ENCODE peak calls at places on chromosome 13, in four cellular contexts. F is K562, Y is A549, N is HepG2. U is an unnamed sample.

GRCh38 chr13:34943675-34944634 is 1.9 kb downstream of the NBEA start:
- DNase-seq in N (no peak), Y (no peak), F (no peak), U (no peak)

GRCh38 chr13:100636441-100636840 is 38.2 kb downstream of the TMTC4 start:
- DNase-seq in N (no peak), F (no peak), Y (no peak), U (no peak)

GRCh38 chr13:31056650-31057275 is 104.9 kb downstream of the HSPH1 start:
- DNase-seq in Y (no peak), F (no peak), N (no peak), U (no peak)

GRCh38 chr13:34430294-34430693 is 511.8 kb upstream of the NBEA start:
- DNase-seq in Y (no peak), F (no peak), N (no peak), U (no peak)

GRCh38 chr13:113211774-113212173 is 2.4 kb downstream of the CUL4A start:
- DNase-seq in F (no peak), Y (peak; percentile 57), N (peak; percentile 51), U (no peak)

GRCh38 chr13:97295279-97296182 is 73.4 kb downstream of the MBNL2 start:
- DNase-seq in Y (peak; percentile 63), N (no peak), F (peak; percentile 14), U (no peak)

GRCh38 chr13:64925284-64925683 is 2304.9 kb downstream of the PCDH9 start:
- DNase-seq in Y (no peak), N (no peak), F (no peak), U (no peak)

GRCh38 chr13:19959141-19959830 is 759 bp downstream of the ZMYM2 start:
- DNase-seq in N (peak; percentile 27), F (peak; percentile 30), Y (peak; percentile 35), U (no peak)

GRCh38 chr13:39602614-39603366 is at the start of gene LHFPL6:
- DNase-seq in Y (peak; percentile 48), F (peak; percentile 7), N (peak; percentile 3), U (no peak)

GRCh38 chr13:110605132-110605531 is 10.2 kb upstream of the NAXD start:
- DNase-seq in N (no peak), F (no peak), Y (no peak), U (no peak)

GRCh38 chr13:110610955-110611595 is 4.3 kb upstream of the NAXD start:
- DNase-seq in F (no peak), N (no peak), Y (no peak), U (peak; percentile 63)

GRCh38 chr13:110607675-110608224 is 7.6 kb upstream of the NAXD start:
- DNase-seq in Y (no peak), N (no peak), F (no peak), U (no peak)
- TF ChIP-seq CHD4 in Y (no peak), N (no peak), F (no peak), U (no peak)

GRCh38 chr13:101681834-101682233 is 229.4 kb downstream of the ITGBL1 start:
- DNase-seq in Y (no peak), F (no peak), N (no peak), U (no peak)
- TF ChIP-seq CHD4 in Y (no peak), F (no peak), N (no peak), U (no peak)

GRCh38 chr13:36258831-36259230 is 38.8 kb downstream of the CCDC169 start:
- DNase-seq in Y (no peak), F (no peak), N (no peak), U (no peak)
- TF ChIP-seq CHD4 in Y (no peak), F (no peak), N (no peak), U (no peak)

GRCh38 chr13:50129923-50130685 is 114.9 kb downstream of the KCNRG start:
- DNase-seq in Y (peak; percentile 22), F (no peak), N (no peak), U (no peak)

GRCh38 chr13:50130686-50131051 is 115.4 kb downstream of the KCNRG start:
- DNase-seq in F (no peak), Y (peak; percentile 28), N (no peak), U (no peak)

GRCh38 chr13:50127726-50128291 is 112.6 kb downstream of the KCNRG start:
- DNase-seq in F (no peak), N (no peak), Y (no peak), U (no peak)

GRCh38 chr13:50128406-50129048 is 113.3 kb downstream of the KCNRG start:
- DNase-seq in N (no peak), F (no peak), Y (no peak), U (no peak)

GRCh38 chr13:50129065-50129922 is 114.0 kb downstream of the KCNRG start:
- DNase-seq in F (no peak), N (no peak), Y (no peak), U (no peak)
- TF ChIP-seq CHD4 in F (no peak), N (no peak), Y (no peak), U (no peak)

GRCh38 chr13:42835012-42835411 is 53.6 kb downstream of the FAM216B start:
- DNase-seq in F (no peak), Y (no peak), N (no peak), U (no peak)

GRCh38 chr13:42836930-42837329 is 55.5 kb downstream of the FAM216B start:
- DNase-seq in F (no peak), Y (peak; percentile 9), N (no peak), U (no peak)

DNA sequence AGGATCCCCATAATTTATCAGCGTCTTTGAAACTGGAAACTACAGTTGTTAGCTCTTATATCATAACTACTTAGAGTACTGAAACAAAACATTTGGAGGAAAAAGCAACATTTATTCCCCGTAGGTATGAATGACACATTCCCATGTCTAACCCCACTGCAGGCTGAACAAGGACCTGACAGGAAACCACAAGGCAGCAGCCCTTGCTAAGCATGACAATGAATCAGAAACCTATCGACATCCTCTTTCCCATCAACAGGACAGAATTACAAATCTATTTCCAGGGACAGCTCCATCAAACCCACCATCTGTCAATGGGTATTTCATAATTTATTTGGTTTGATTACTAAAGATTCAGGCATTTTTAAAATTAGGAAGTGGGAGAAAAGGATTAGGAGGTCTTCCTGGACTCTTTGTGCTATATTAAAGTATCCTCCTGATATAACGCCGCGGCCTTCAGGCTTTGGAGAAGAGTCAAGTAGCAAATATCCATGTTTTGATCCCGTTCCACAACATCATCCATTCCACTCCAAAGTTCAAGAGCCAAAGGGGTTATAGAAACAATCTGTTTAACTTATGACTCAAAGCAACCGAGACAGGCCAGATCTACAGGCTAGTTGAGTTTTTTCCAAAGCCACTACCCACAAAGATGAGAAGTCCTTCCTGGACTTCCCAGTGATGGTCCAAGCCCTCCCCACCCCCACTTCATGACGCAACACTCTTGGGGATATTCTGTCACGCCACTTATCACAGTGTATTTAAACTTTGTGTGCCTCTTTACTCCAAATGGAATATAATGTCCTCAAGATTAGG is 51.2 kb downstream of the FAM216B start:
- DNase-seq in Y (no peak), F (no peak), N (peak; percentile 20), U (no peak)
- TF ChIP-seq CHD4 in Y (no peak), F (no peak), N (no peak), U (no peak)

GRCh38 chr13:46213242-46213641 is 1.5 kb downstream of the LRRC63 start:
- DNase-seq in F (no peak), N (no peak), Y (no peak), U (no peak)

GRCh38 chr13:46211521-46212351 is at the start of gene LRRC63:
- DNase-seq in N (no peak), Y (peak; percentile 69), F (peak; percentile 67), U (no peak)

GRCh38 chr13:46210362-46211083 is 1.2 kb upstream of the LRRC63 start:
- DNase-seq in Y (no peak), N (no peak), F (no peak), U (no peak)

GRCh38 chr13:46207828-46208227 is 3.9 kb upstream of the LRRC63 start:
- DNase-seq in Y (no peak), N (no peak), F (no peak), U (no peak)

GRCh38 chr13:46211116-46211515 is 612 bp upstream of the LRRC63 start:
- DNase-seq in Y (peak; percentile 10), F (peak; percentile 15), N (no peak), U (no peak)
- TF ChIP-seq CHD4 in Y (no peak), F (no peak), N (no peak), U (no peak)

DNA sequence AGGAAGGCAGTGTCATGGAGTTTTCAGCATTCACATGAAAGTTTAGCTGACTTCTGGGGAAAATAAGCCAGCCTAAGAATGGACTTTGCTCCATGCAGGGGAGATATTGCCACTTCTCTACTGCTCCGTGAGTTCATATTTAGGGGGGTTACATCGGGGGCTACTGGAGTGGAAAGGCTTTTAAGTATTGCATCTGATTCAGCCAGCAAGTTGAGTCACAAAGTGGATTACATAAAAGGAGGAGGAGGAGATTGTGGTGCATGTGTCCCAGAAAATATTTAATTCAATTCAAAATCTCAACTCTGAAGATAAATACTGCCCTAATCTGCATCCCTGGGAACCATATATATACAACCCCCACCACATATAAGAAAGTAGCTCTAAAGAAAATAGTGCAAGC is 617.2 kb downstream of the DCT start:
- DNase-seq in F (no peak), Y (no peak), N (no peak), U (no peak)
- TF ChIP-seq CHD4 in F (no peak), Y (no peak), N (no peak), U (no peak)

GRCh38 chr13:93753639-93754038 is 527.0 kb downstream of the GPC6 start:
- DNase-seq in F (no peak), Y (no peak), N (no peak), U (no peak)
- TF ChIP-seq CHD4 in F (no peak), Y (no peak), N (no peak), U (no peak)

U was measured in GM12878.